ENCODE peak calls at places on chromosomes 4 and X, in seven cellular contexts. T is fibroblast of pulmonary artery; J is skeletal muscle cell; V is amniotic stem cell; Z is activated CD8-positive, alpha-beta memory T cell treated with anti-CD3 and anti-CD28 coated beads for 48 hours; P is activated CD8-positive, alpha-beta T cell treated with anti-CD3 and anti-CD28 coated beads, Interleukin-2, amount 10 ng/mL, durations not matched to agents 7 days and 5 days; X is ELR. Q is an unnamed sample.

GRCh38 chr4:2426711-2427275 is 8.0 kb downstream of the CFAP99 start:
- DNase-seq in T (no peak), J (no peak), V (no peak), Z (no peak), P (no peak), X (no peak), Q (no peak)

GRCh38 chr4:85005865-85006377 is 39.4 kb upstream of the WDFY3 start:
- DNase-seq in T (peak), J (peak), V (peak), Z (no peak), P (no peak), X (peak), Q (peak)

GRCh38 chr4:76673361-76673760 is 224.6 kb downstream of the SOWAHB start:
- DNase-seq in T (peak), J (no peak), V (no peak), Z (no peak), P (no peak), X (no peak), Q (no peak)

GRCh38 chrX:70664726-70665125 is 220.1 kb downstream of the DLG3 start:
- DNase-seq in T (peak), J (no peak), V (peak), Z (no peak), P (no peak), X (peak), Q (peak)

GRCh38 chr4:117874241-117874640 is 160.0 kb upstream of the NDST3 start:
- DNase-seq in T (no peak), J (no peak), V (no peak), Z (no peak), P (no peak), X (no peak), Q (no peak)

GRCh38 chrX:40107291-40108083 is 9.7 kb upstream of the BCOR start:
- DNase-seq in T (no peak), J (no peak), V (no peak), Z (no peak), P (no peak), X (peak), Q (no peak)

GRCh38 chr4:173505924-173506779 is 23.9 kb downstream of the HAND2 start:
- DNase-seq in T (peak), J (no peak), V (peak), Z (no peak), P (peak), X (peak), Q (no peak)

GRCh38 chr4:25081866-25082471 is 51.2 kb upstream of the LGI2 start:
- DNase-seq in T (no peak), J (no peak), V (no peak), Z (no peak), P (no peak), X (no peak), Q (no peak)

GRCh38 chrX:24961809-24962208 is 54.0 kb downstream of the ARX start:
- DNase-seq in T (no peak), J (no peak), V (no peak), Z (no peak), P (no peak), X (no peak), Q (no peak)

GRCh38 chr4:171929477-171929876 is 116.3 kb downstream of the GALNTL6 start:
- DNase-seq in T (no peak), J (no peak), V (no peak), Z (no peak), P (no peak), X (no peak), Q (no peak)

GRCh38 chr4:116180056-116180690 is 905.2 kb downstream of the TRAM1L1 start:
- DNase-seq in T (peak), J (no peak), V (no peak), Z (no peak), P (no peak), X (peak), Q (no peak)

Q was measured in stromal cell of bone marrow.